ENCODE peak calls at places on chromosomes 11 and 22, in four cellular contexts. G is K562, J is A549, E is H1. C is an unnamed sample.

GRCh38 chr22:31160328-31160978 is 471 bp downstream of the RNF185 start:
- DNase-seq in G (peak), J (no peak), E (no peak), C (no peak)

GRCh38 chr22:19543970-19544708 is 19.9 kb upstream of the CLDN5 start:
- DNase-seq in G (peak), J (no peak), E (no peak), C (peak)

GRCh38 chr22:20130319-20130718 is 1.3 kb upstream of the ZDHHC8 start:
- DNase-seq in G (no peak), J (no peak), E (no peak), C (no peak)

GRCh38 chr22:45911601-45912271 is 65.2 kb downstream of the WNT7B start:
- DNase-seq in G (no peak), J (peak), E (no peak), C (peak)

GRCh38 chr11:57406337-57406904 is 16.0 kb upstream of the PRG2 start:
- DNase-seq in G (no peak), J (no peak), E (no peak), C (no peak)

GRCh38 chr11:96306600-96306932 is 36.4 kb downstream of the MAML2 start:
- DNase-seq in G (no peak), J (no peak), E (no peak), C (no peak)

GRCh38 chr22:45876136-45877035 is 100.6 kb downstream of the WNT7B start:
- DNase-seq in G (no peak), J (no peak), E (no peak), C (no peak)

GRCh38 chr11:29305456-29306232 is 711.2 kb downstream of the KCNA4 start:
- DNase-seq in G (no peak), J (no peak), E (no peak), C (no peak)

GRCh38 chr11:63599211-63600122 is 14.8 kb downstream of the PLAAT3 start:
- DNase-seq in G (peak), J (peak), E (no peak), C (no peak)

GRCh38 chr11:111327908-111328624 is 29.7 kb downstream of the POU2AF3 start:
- DNase-seq in G (no peak), J (no peak), E (no peak), C (no peak)

GRCh38 chr22:22931557-22932270 is 44.1 kb downstream of the IGLL5 start:
- DNase-seq in G (no peak), J (no peak), E (no peak), C (no peak)

GRCh38 chr11:798093-798713 is at the start of gene SLC25A22:
- DNase-seq in G (peak), J (peak), E (no peak), C (peak)

GRCh38 chr22:22855085-22855484 is 32.5 kb upstream of the IGLL5 start:
- DNase-seq in G (no peak), J (no peak), E (no peak), C (no peak)

GRCh38 chr11:86035920-86036319 is 33.0 kb downstream of the PICALM start:
- DNase-seq in G (no peak), J (no peak), E (no peak), C (no peak)
- TF ChIP-seq PHF8 in G (no peak), J (no peak), E (no peak), C (no peak)

DNA sequence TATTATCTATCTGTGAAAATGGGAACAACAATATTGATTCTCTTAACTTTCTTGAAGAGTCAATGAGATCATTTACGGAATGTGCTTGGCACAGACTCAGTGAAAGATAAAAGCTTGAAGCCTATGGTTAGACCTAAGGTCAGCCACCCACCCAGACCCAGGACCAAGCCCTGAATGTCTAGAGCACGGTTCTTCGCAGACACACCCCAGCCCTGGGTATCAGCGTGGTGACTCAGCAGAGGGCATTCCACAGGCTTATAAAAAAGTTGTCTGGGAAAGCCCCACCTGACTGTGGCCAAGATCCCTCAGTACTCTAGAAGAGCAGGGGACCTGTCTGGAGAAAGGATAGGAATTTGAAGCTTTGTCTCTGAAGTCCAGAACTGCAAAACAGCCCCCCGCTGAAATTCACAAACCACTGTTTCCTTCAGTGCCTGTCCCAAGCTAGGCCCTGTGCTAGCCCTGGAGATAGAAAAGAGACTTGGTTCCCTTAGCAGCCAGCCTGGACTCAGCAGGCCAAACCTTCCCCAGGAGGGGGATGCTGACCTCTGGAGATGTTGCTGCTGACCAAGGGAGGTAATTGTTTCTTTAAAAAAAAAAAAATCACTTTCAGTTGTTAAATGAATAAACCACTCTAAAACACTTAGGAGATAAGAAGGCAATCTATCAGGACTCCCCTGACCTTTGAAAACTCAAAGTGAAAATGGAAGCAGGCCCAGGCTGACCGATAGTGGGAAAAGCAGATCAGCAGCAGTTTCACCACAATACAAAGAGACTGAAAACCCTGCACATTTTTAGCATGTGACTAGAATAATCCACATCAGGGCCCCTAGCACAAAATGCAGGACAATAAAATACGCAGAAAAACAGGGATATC is 114.0 kb downstream of the ABTB2 start:
- DNase-seq in G (no peak), J (peak), E (no peak), C (no peak)
- TF ChIP-seq EP300 in G (no peak), J (peak), E (no peak), C (no peak)

GRCh38 chr11:83235825-83236224 is 42.3 kb downstream of the ANKRD42 start:
- DNase-seq in G (no peak), J (no peak), E (no peak), C (no peak)
- TF ChIP-seq PHF8 in G (no peak), J (no peak), E (no peak), C (no peak)

DNA sequence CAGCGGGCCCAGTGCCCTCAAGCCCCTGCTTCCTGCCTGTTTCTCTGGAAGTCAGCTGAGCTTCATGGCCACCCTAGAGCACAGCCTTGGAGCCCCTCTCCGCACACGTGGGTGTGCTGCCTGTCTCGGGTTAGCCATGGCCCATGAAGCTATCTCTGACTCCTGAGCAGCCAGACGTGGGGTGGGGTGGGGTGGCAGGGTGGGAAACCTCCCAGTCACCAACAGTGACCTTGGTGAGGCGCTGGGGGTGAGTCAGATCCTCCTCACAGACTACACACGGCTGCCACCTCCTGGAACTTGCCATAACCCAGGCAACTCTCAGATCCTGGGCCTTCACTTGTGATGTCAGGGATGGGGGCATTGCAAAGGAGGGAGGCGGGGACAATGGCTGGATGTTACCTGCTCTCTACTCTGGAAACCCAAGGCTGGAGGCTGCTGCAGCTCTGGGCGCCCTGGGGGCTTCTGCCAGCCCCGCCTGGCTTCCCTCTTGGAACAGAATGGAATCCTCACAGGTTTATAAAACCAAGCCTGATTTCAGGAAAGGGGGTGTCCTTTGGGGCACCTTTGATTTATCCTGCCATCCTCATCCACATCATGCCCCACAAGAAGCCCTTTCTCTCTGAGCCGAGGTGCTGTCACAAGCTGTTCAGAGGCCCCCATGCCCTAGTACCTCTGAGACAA is 88.4 kb downstream of the SNX19 start:
- DNase-seq in G (peak), J (peak), E (peak), C (peak)
- TF ChIP-seq EP300 in G (no peak), J (no peak), E (no peak), C (no peak)

GRCh38 chr11:47786373-47786772 is 19.2 kb upstream of the FNBP4 start:
- DNase-seq in G (no peak), J (no peak), E (no peak), C (no peak)
- TF ChIP-seq PHF8 in G (no peak), J (no peak), E (no peak), C (no peak)

C was measured in HepG2.